ENCODE peak calls at places on chromosomes 6 and 20, in nine cellular contexts. Z, O, R, C, K, B, Y, E and D are unnamed samples.

GRCh38 chr20:25195962-25196700 is 619 bp downstream of the ENTPD6 start:
- DNase-seq in Y (peak), E (peak), Z (no peak), B (no peak), R (no peak), K (peak), O (no peak), C (peak), D (no peak)

GRCh38 chr6:498795-499231 is 107.3 kb downstream of the IRF4 start:
- DNase-seq in R (no peak), Y (no peak), C (no peak), Z (no peak), E (no peak), K (no peak), O (no peak), B (no peak), D (no peak)

GRCh38 chr6:786946-787763 is 94.2 kb upstream of the EXOC2 start:
- DNase-seq in B (no peak), E (no peak), R (no peak), C (peak), Y (no peak), Z (no peak), K (no peak), O (no peak), D (no peak)

GRCh38 chr20:50439539-50440453 is 70.4 kb upstream of the PTPN1 start:
- DNase-seq in E (no peak), R (no peak), Z (no peak), Y (no peak), B (no peak), O (no peak), K (no peak), C (no peak), D (no peak)

GRCh38 chr6:13303668-13304017 is 24.7 kb downstream of the TBC1D7 start:
- DNase-seq in R (peak), C (no peak), B (peak), Y (peak), O (no peak), E (peak), K (peak), Z (peak), D (no peak)

GRCh38 chr6:105596284-105596755 is 193.4 kb upstream of the PREP start:
- DNase-seq in E (no peak), Z (no peak), Y (no peak), B (no peak), R (peak), K (no peak), C (no peak), O (peak), D (peak)

GRCh38 chr6:146851837-146852236 is 253.1 kb downstream of the ADGB start:
- DNase-seq in K (no peak), E (no peak), Y (no peak), C (no peak), Z (no peak), B (no peak), R (peak), O (no peak), D (no peak)

GRCh38 chr20:8082999-8083398 is 49.1 kb upstream of the PLCB1 start:
- DNase-seq in K (no peak), O (no peak), C (no peak), Y (no peak), B (peak), R (no peak), Z (no peak), E (no peak), D (no peak)

GRCh38 chr6:41161851-41162552 is 914 bp downstream of the TREM2 start:
- DNase-seq in O (no peak), R (no peak), B (no peak), Z (no peak), K (no peak), C (no peak), Y (no peak), E (no peak), D (no peak)

GRCh38 chr20:25126630-25127029 is 44.7 kb upstream of the VSX1 start:
- DNase-seq in O (no peak), K (no peak), E (no peak), C (no peak), B (no peak), Y (no peak), R (no peak), Z (no peak), D (no peak)

GRCh38 chr6:33172307-33173227 is 19.7 kb downstream of the COL11A2 start:
- DNase-seq in B (no peak), Y (no peak), E (no peak), K (no peak), Z (peak), R (no peak), O (no peak), C (peak), D (no peak)

GRCh38 chr20:53660078-53660909 is 66.7 kb upstream of the ZNF217 start:
- DNase-seq in B (peak), K (peak), C (peak), E (no peak), Z (peak), R (no peak), O (no peak), Y (no peak), D (no peak)

GRCh38 chr20:5127204-5127858 is 523 bp downstream of the CDS2 start:
- DNase-seq in K (peak), C (peak), B (peak), Y (peak), Z (peak), E (no peak), O (no peak), R (no peak), D (no peak)

GRCh38 chr6:30156262-30156599 is 4.8 kb downstream of the TRIM10 start:
- DNase-seq in C (no peak), B (no peak), K (no peak), Y (peak), Z (no peak), R (no peak), O (no peak), E (no peak), D (no peak)

GRCh38 chr20:17873410-17874270 is 95.0 kb downstream of the SNX5 start:
- DNase-seq in C (peak), B (peak), E (peak), Z (peak), O (peak), K (peak), Y (peak), R (peak), D (peak)

GRCh38 chr6:144033816-144034540 is 25.9 kb upstream of the PLAGL1 start:
- DNase-seq in Y (no peak), E (no peak), Z (no peak), K (no peak), R (peak), B (no peak), O (no peak), C (no peak), D (peak)

GRCh38 chr6:70110128-70111022 is 192.5 kb downstream of the COL9A1 start:
- DNase-seq in C (no peak), Z (no peak), B (no peak), Y (no peak), O (no peak), R (no peak), K (no peak), E (no peak), D (no peak)

GRCh38 chr20:8454137-8454712 is 322.2 kb downstream of the PLCB1 start:
- DNase-seq in Z (no peak), R (peak), O (peak), K (no peak), Y (no peak), C (peak), B (no peak), E (no peak), D (peak)

GRCh38 chr6:140059947-140060346 is 685.5 kb upstream of the CITED2 start:
- DNase-seq in B (no peak), E (no peak), Z (no peak), Y (no peak), R (no peak), C (no peak), K (no peak), O (no peak), D (no peak)

GRCh38 chr6:4613795-4614194 is 162.4 kb upstream of the CDYL start:
- DNase-seq in R (no peak), Y (no peak), C (no peak), B (no peak), Z (no peak), E (no peak), O (no peak), K (no peak), D (no peak)

GRCh38 chr6:106300944-106301343 is 24.6 kb downstream of the ATG5 start:
- DNase-seq in R (peak), E (no peak), K (no peak), C (peak), Z (no peak), O (no peak), Y (no peak), B (no peak), D (peak)

GRCh38 chr6:158561247-158561884 is 1.5 kb downstream of the TMEM181 start:
- DNase-seq in C (no peak), Z (peak), B (no peak), O (no peak), R (no peak), Y (no peak), E (peak), K (no peak), D (no peak)

GRCh38 chr6:142446576-142446975 is 144.8 kb downstream of the ADGRG6 start:
- DNase-seq in B (no peak), O (no peak), Y (no peak), R (no peak), E (no peak), K (no peak), Z (no peak), C (no peak), D (no peak)

GRCh38 chr6:150395388-150396009 is 26.7 kb downstream of the IYD start:
- DNase-seq in B (no peak), Y (peak), E (no peak), Z (no peak), R (peak), C (peak), K (no peak), O (no peak), D (no peak)

GRCh38 chr6:77136086-77136485 is 327.2 kb downstream of the HTR1B start:
- DNase-seq in Z (no peak), C (no peak), O (no peak), R (no peak), Y (no peak), E (no peak), K (no peak), B (no peak), D (no peak)

GRCh38 chr20:41308290-41308691 is 9.2 kb downstream of the ZHX3 start:
- DNase-seq in Z (no peak), C (peak), R (peak), O (peak), Y (no peak), K (no peak), E (no peak), B (no peak), D (no peak)

GRCh38 chr6:16483315-16483875 is 245.0 kb downstream of the GMPR start:
- DNase-seq in Y (no peak), Z (no peak), C (no peak), K (no peak), O (no peak), R (no peak), B (no peak), E (no peak), D (no peak)

GRCh38 chr6:127690092-127690491 is 113.1 kb downstream of the C6orf58 start:
- DNase-seq in Y (no peak), R (peak), E (no peak), B (no peak), O (no peak), C (peak), Z (no peak), K (no peak), D (peak)

GRCh38 chr6:88380083-88380482 is 213.9 kb upstream of the CNR1 start:
- DNase-seq in K (peak), Z (peak), Y (peak), E (no peak), C (no peak), B (peak), R (no peak), O (peak), D (no peak)

GRCh38 chr6:93418448-93419303 is 683 bp downstream of the EPHA7 start:
- DNase-seq in O (no peak), K (peak), Y (peak), E (no peak), C (peak), R (no peak), Z (peak), B (peak), D (no peak)

GRCh38 chr20:3407426-3408250 is at the start of gene DNAAF9:
- DNase-seq in C (peak), K (peak), E (peak), Y (peak), Z (peak), O (no peak), R (no peak), B (peak), D (no peak)
- TF ChIP-seq CTCF in C (no peak), K (peak), E (peak), Y (peak), Z (peak), O (peak), R (no peak), B (peak), D (no peak)

DNA sequence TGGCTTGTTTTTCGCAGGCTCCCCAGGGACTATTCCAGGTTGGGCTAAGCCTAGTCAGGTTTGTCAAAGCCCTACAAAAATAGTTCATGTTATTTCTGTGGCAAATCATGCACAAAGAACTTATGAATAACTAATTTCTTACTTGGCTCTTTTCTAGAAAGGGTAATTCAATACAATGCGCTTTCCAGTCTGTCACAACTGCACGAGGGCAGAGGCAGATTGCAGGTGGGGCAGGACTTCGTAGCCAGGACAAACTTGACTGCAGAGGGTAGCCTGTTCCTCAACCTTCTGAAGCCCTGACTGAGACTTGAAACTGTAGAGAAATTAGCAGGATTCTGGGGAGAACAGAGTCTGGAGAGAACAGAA is 253.5 kb downstream of the QKI start:
- DNase-seq in C (no peak), Z (no peak), E (no peak), K (no peak), B (no peak), R (no peak), O (no peak), Y (no peak), D (no peak)
- TF ChIP-seq CTCF in C (no peak), Z (no peak), E (no peak), K (no peak), B (no peak), R (no peak), O (no peak), Y (no peak), D (no peak)

GRCh38 chr6:90691823-90692222 is 105.0 kb upstream of the MAP3K7 start:
- DNase-seq in Z (no peak), K (no peak), R (no peak), Y (no peak), E (no peak), B (no peak), O (no peak), C (peak), D (no peak)
- TF ChIP-seq CTCF in Z (no peak), K (no peak), R (peak), Y (no peak), E (no peak), B (no peak), O (peak), C (peak), D (no peak)

GRCh38 chr20:23657202-23657601 is 19.4 kb upstream of the CST3 start:
- DNase-seq in E (no peak), B (no peak), C (no peak), R (no peak), Z (no peak), Y (no peak), O (no peak), K (no peak), D (no peak)
- TF ChIP-seq CTCF in E (no peak), B (no peak), C (no peak), R (no peak), Z (no peak), Y (no peak), O (no peak), K (no peak), D (no peak)

GRCh38 chr6:80143312-80143960 is 37.0 kb downstream of the BCKDHB start:
- DNase-seq in K (peak), Z (no peak), O (peak), B (peak), Y (peak), C (no peak), E (no peak), R (peak), D (peak)
- TF ChIP-seq CTCF in K (no peak), Z (no peak), O (peak), B (no peak), Y (no peak), C (no peak), E (no peak), R (no peak), D (peak)

GRCh38 chr20:9686866-9687265 is 152.0 kb downstream of the PAK5 start:
- DNase-seq in B (no peak), Z (no peak), C (no peak), E (no peak), O (no peak), K (no peak), R (no peak), Y (no peak), D (no peak)

GRCh38 chr20:9689041-9689440 is 149.8 kb downstream of the PAK5 start:
- DNase-seq in E (no peak), R (no peak), K (no peak), Z (no peak), B (no peak), O (no peak), Y (no peak), C (no peak), D (no peak)

GRCh38 chr20:9686001-9686400 is 152.9 kb downstream of the PAK5 start:
- DNase-seq in O (no peak), Z (no peak), E (no peak), C (no peak), B (no peak), R (no peak), K (no peak), Y (no peak), D (no peak)

GRCh38 chr20:9686455-9686854 is 152.4 kb downstream of the PAK5 start:
- DNase-seq in O (no peak), Y (no peak), C (peak), B (no peak), Z (no peak), R (no peak), K (no peak), E (no peak), D (no peak)

DNA sequence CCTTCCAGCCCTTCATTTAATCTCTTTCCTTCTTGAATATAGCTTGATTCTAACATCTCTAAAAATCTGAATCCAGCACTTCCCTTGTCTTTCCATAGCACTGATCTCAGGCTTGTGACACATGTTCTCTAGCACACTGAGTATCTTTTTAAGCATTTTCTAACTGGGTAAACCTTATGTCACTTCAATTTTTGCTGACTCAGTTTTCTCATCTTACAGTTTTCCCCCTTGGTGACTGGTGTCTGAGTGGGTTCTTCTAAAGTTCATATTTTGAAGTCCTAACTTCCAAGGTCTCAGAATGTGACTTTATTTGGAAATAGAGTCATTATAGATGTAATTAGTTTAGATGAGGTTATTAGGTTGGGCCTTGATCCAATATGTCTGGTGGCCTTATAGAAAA is 153.9 kb downstream of the PAK5 start:
- DNase-seq in C (no peak), O (no peak), K (no peak), Y (no peak), B (no peak), R (no peak), Z (no peak), E (no peak), D (no peak)
- TF ChIP-seq CTCF in C (no peak), O (no peak), K (no peak), Y (no peak), B (no peak), R (no peak), Z (no peak), E (no peak), D (no peak)

DNA sequence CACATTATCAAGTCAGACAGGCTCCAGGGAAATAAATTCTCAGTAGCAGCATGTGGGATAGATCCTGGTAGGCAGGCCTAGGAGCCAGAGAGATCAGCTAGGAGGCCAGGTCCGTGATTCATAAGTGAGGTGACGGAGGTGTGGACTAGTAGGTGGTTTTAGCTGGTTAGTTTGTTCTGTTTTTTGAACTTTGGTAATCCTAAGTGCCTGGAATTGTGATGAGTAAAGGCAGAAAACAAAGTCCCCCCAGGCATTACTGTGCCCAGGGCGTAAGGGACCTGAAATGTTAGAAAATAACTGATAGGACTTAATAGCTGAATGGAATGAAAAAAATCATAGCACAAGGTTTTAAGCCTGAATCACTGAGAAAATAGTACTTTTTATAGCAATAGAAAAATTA is 53.6 kb upstream of the E2F3 start:
- DNase-seq in R (no peak), K (no peak), Z (no peak), C (no peak), O (no peak), Y (no peak), B (no peak), E (no peak), D (no peak)
- TF ChIP-seq CTCF in R (no peak), K (no peak), Z (no peak), C (no peak), O (no peak), Y (no peak), B (no peak), E (no peak), D (no peak)

GRCh38 chr6:129731396-129731795 is 21.4 kb upstream of the ARHGAP18 start:
- DNase-seq in K (no peak), R (no peak), Y (no peak), C (no peak), B (no peak), O (no peak), E (no peak), Z (no peak), D (no peak)

GRCh38 chr6:129732034-129732433 is 22.1 kb upstream of the ARHGAP18 start:
- DNase-seq in K (no peak), R (no peak), E (no peak), Y (no peak), Z (no peak), C (no peak), B (no peak), O (no peak), D (no peak)

GRCh38 chr6:129732542-129732941 is 22.6 kb upstream of the ARHGAP18 start:
- DNase-seq in Z (no peak), C (no peak), E (no peak), O (no peak), R (no peak), K (no peak), Y (no peak), B (no peak), D (no peak)

GRCh38 chr6:129733290-129733689 is 23.3 kb upstream of the ARHGAP18 start:
- DNase-seq in Z (no peak), O (no peak), K (no peak), B (no peak), Y (no peak), E (no peak), C (no peak), R (no peak), D (no peak)

GRCh38 chr6:129730477-129731165 is 20.6 kb upstream of the ARHGAP18 start:
- DNase-seq in Y (no peak), E (no peak), B (no peak), K (no peak), R (no peak), C (peak), O (no peak), Z (no peak), D (no peak)
- TF ChIP-seq CTCF in Y (peak), E (peak), B (peak), K (peak), R (peak), C (peak), O (peak), Z (peak), D (peak)